ENCODE peak calls at places on chromosomes 1 and 21, in seven cellular contexts. I is tibial artery; F is OCI-LY7; U is CD8-positive, alpha-beta T cell; Z is left lung; V is mammary epithelial cell; G is psoas muscle. A is an unnamed sample. For H3K36me3, the result is how much of the 10 kb centered on the place peaks cover.

GRCh38 chr1:97999320-97999719 is 78.5 kb upstream of the DPYD start:
- DNase-seq in I (no peak), F (no peak), U (no peak), Z (no peak), V (peak), G (no peak), A (no peak)

GRCh38 chr1:198764748-198765147 is 125.9 kb downstream of the PTPRC start:
- DNase-seq in I (no peak), F (no peak), U (no peak), Z (no peak), V (no peak), G (no peak), A (no peak)

GRCh38 chr1:59063501-59063900 is 233.4 kb upstream of the FGGY start:
- DNase-seq in I (no peak), F (no peak), U (no peak), Z (no peak), V (no peak), G (no peak), A (no peak)

GRCh38 chr1:208534604-208534907 is 290.4 kb upstream of the PLXNA2 start:
- DNase-seq in I (no peak), F (no peak), U (no peak), Z (no peak), V (no peak), G (no peak), A (no peak)

GRCh38 chr1:24294228-24294672 is 24.9 kb upstream of the GRHL3 start:
- DNase-seq in I (peak), F (no peak), U (no peak), Z (no peak), V (peak), G (peak), A (peak)

GRCh38 chr1:41192456-41193188 is 49.5 kb downstream of the SCMH1 start:
- DNase-seq in I (no peak), F (no peak), U (no peak), Z (no peak), V (no peak), G (no peak), A (no peak)

GRCh38 chr21:39114871-39115658 is 68.2 kb downstream of the PSMG1 start:
- DNase-seq in I (no peak), F (no peak), U (no peak), Z (no peak), V (peak), G (no peak), A (no peak)

GRCh38 chr1:4048076-4048475 is 148.0 kb upstream of the C1orf174 start:
- DNase-seq in I (no peak), F (peak), U (no peak), Z (peak), V (no peak), G (no peak), A (peak)

GRCh38 chr1:54836594-54836993 is 35.5 kb upstream of the TTC22 start:
- DNase-seq in I (no peak), F (no peak), U (peak), Z (no peak), V (no peak), G (no peak), A (no peak)

GRCh38 chr1:211925016-211925415 is 94.5 kb upstream of the LPGAT1 start:
- DNase-seq in I (no peak), F (peak), U (no peak), Z (no peak), V (peak), G (no peak), A (no peak)

GRCh38 chr1:211921579-211922095 is 91.1 kb upstream of the LPGAT1 start:
- DNase-seq in I (no peak), F (no peak), U (no peak), Z (no peak), V (no peak), G (no peak), A (no peak)

GRCh38 chr1:211923065-211923464 is 92.5 kb upstream of the LPGAT1 start:
- DNase-seq in I (no peak), F (no peak), U (no peak), Z (no peak), V (no peak), G (no peak), A (no peak)

GRCh38 chr1:211920602-211921226 is 90.2 kb upstream of the LPGAT1 start:
- DNase-seq in I (peak), F (no peak), U (no peak), Z (no peak), V (no peak), G (no peak), A (no peak)

DNA sequence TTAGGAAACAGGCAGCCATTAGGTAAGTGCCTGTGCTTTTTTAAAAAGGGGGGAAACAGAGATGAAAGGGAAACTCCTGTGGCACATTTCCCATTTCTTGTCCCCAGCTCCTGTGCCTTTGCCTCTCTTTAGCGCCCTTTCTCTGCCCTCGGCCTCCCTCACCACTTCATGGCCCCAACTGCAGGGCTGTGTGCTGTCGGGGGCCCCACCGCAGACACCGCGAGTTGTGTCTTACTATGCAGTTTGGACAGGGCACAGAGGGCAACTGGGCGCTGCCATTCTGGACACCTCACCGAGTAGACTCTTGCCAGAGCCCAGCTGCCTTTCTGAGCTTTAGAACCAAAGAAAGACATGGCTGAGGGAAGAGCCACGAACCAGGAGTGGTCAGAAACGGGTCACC is 93.7 kb upstream of the LPGAT1 start:
- DNase-seq in I (no peak), F (no peak), U (no peak), Z (no peak), V (no peak), G (no peak), A (no peak)
- H3K27ac ChIP-seq in I (no peak), F (no peak), U (no peak), Z (no peak), V (no peak), G (no peak), A (no peak)

DNA sequence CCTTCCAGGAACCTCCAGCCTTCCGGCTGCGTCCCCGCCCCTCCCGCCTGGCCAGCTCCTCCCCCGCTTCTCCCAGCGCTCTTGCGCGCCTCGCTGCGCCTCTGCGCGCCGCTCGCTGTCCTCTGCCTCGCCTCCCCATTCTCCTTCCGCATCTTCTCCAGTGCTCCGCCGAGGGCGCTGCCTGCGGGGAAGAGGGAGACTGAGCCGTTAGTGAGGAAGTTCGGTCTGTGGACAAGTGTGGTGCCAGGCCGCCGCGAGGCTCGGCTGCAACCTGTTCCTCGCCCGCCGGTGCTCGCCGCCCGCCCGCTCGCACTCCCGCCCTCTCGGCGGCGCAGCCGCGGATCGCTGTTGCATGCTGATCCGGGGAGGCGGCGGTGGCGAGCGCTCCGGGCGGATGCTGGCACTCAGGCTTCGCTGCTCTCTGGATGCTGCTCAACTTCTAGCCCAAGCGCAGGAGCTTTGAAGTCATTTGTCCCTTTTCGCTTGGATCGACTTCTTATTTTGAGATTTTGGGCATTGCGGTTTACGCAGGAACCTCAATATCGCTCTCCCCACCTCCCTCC is 715 bp upstream of the CACNA1E start:
- DNase-seq in I (no peak), F (no peak), U (no peak), Z (peak), V (peak), G (peak), A (no peak)
- TF ChIP-seq CTCF in I (no peak), F (no peak), U (no peak), Z (no peak), V (no peak), G (no peak), A (peak)

GRCh38 chr1:6634278-6635052 is 9.8 kb downstream of the THAP3 start:
- DNase-seq in I (peak), F (peak), U (peak), Z (peak), V (peak), G (peak), A (no peak)
- H3K36me3 ChIP-seq in I (half or more), F (half or more), U (under half), Z (under half), V (under half), G (half or more), A (half or more)

GRCh38 chr1:51875291-51875772 is 3.2 kb downstream of the NRDC start:
- DNase-seq in I (no peak), F (no peak), U (no peak), Z (no peak), V (no peak), G (no peak), A (no peak)

GRCh38 chr1:51875836-51876235 is 2.7 kb downstream of the NRDC start:
- DNase-seq in I (no peak), F (no peak), U (no peak), Z (no peak), V (no peak), G (no peak), A (no peak)

GRCh38 chr1:51870603-51871350 is 7.8 kb downstream of the NRDC start:
- DNase-seq in I (no peak), F (no peak), U (no peak), Z (no peak), V (peak), G (no peak), A (no peak)

GRCh38 chr1:51867479-51868232 is 10.9 kb downstream of the NRDC start:
- DNase-seq in I (no peak), F (no peak), U (no peak), Z (no peak), V (no peak), G (no peak), A (no peak)

GRCh38 chr1:51871351-51871975 is 7.1 kb downstream of the NRDC start:
- DNase-seq in I (no peak), F (no peak), U (no peak), Z (no peak), V (no peak), G (no peak), A (no peak)
- H3K27ac ChIP-seq in I (no peak), F (no peak), U (no peak), Z (no peak), V (no peak), G (peak), A (no peak)

DNA sequence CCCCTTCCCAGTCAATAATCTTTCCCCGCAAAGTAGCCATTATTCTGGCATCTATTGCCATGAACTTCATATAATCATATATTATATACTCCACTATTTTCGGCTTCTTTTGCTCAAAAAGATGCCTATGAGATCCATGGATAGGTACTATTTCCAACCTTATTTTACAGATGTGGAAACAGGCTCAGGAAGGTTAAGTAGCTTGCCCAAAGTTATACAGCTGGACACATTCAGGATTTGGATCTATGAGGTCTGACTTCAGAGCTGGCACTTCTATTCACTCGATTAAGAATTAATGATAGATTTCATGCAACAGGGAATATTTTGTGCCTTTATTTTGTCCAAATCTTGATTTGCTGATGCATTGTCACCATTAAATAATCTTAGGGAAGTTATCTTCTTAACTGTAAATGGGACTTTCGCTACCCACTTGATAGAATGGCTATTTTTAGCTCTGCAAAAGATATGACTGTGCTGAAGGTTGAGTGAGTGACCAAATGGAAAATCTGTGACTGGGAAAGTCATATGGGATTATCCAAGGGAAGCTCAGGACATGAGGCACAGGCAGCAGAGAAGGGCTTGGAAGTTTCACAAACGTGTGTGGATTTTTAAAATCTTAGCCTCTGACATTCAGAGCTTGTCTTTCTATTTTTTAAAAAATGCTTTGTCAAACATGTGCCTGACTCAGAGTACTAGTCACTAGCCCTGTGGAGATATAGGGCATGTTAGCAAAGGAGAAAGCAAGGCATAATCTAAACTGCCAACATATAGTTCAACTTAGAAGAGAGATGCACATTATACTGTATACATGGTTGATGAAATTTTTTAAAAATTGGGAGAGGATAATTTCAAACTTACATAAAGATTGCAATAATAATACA is 36.5 kb downstream of the GIPC2 start:
- DNase-seq in I (no peak), F (no peak), U (no peak), Z (no peak), V (no peak), G (no peak), A (no peak)
- TF ChIP-seq CTCF in I (no peak), F (no peak), U (no peak), Z (no peak), V (no peak), G (no peak), A (no peak)

GRCh38 chr1:103218821-103219220 is 110.5 kb upstream of the COL11A1 start:
- DNase-seq in I (no peak), F (no peak), U (no peak), Z (no peak), V (no peak), G (no peak), A (no peak)

GRCh38 chr1:103220503-103221095 is 112.3 kb upstream of the COL11A1 start:
- DNase-seq in I (no peak), F (no peak), U (no peak), Z (no peak), V (no peak), G (no peak), A (no peak)

GRCh38 chr1:103218369-103218768 is 110.0 kb upstream of the COL11A1 start:
- DNase-seq in I (no peak), F (no peak), U (no peak), Z (no peak), V (no peak), G (no peak), A (no peak)
- H3K36me3 ChIP-seq in I (under half), F (under half), U (under half), Z (under half), V (under half), G (under half), A (under half)